ENCODE peak calls at places on chromosomes 6 and 20, in nine cellular contexts. H is pancreas, T is A673, S is MM.1S, Z is tibial artery, V is substantia nigra, Y is heart right ventricle, E is heart left ventricle, U is aorta. K is an unnamed sample.

GRCh38 chr20:18267815-18268214 is 20.5 kb upstream of the ZNF133 start:
- DNase-seq in H (no peak), T (peak; percentile 12), S (no peak), Z (no peak), V (no peak), Y (no peak), E (no peak), U (no peak), K (no peak)

GRCh38 chr6:152651986-152652385 is 14.8 kb upstream of the SYNE1 start:
- DNase-seq in H (no peak), T (no peak), S (no peak), Z (no peak), V (no peak), Y (no peak), E (no peak), U (no peak), K (no peak)

GRCh38 chr20:40809361-40809760 is 120.3 kb upstream of the MAFB start:
- DNase-seq in H (no peak), T (no peak), S (no peak), Z (no peak), V (no peak), Y (no peak), E (no peak), U (no peak), K (no peak)

GRCh38 chr6:38413097-38413800 is 226.5 kb downstream of the BTBD9 start:
- DNase-seq in H (no peak), T (no peak), S (no peak), Z (no peak), V (no peak), Y (no peak), E (peak; percentile 29), U (no peak), K (peak; percentile 14)

GRCh38 chr6:156175971-156176421 is 601.2 kb upstream of the ARID1B start:
- DNase-seq in H (peak; percentile 17), T (peak; percentile 52), S (no peak), Z (no peak), V (no peak), Y (peak; percentile 53), E (peak; percentile 62), U (no peak), K (peak; percentile 33)

GRCh38 chr6:97078791-97079190 is 154.3 kb downstream of the KLHL32 start:
- DNase-seq in H (no peak), T (no peak), S (no peak), Z (no peak), V (no peak), Y (no peak), E (no peak), U (no peak), K (no peak)

GRCh38 chr20:7989379-7989778 is 30.2 kb downstream of the TMX4 start:
- DNase-seq in H (no peak), T (no peak), S (no peak), Z (no peak), V (no peak), Y (no peak), E (no peak), U (no peak), K (no peak)

GRCh38 chr6:161301338-161301737 is 27.5 kb upstream of the AGPAT4 start:
- DNase-seq in H (no peak), T (no peak), S (no peak), Z (peak; percentile 35), V (no peak), Y (no peak), E (no peak), U (no peak), K (peak; percentile 34)

GRCh38 chr6:2799936-2800527 is 34.8 kb downstream of the WRNIP1 start:
- DNase-seq in H (no peak), T (peak; percentile 92), S (no peak), Z (no peak), V (no peak), Y (no peak), E (no peak), U (no peak), K (no peak)

GRCh38 chr6:109340811-109341210 is 41.5 kb downstream of the CD164 start:
- DNase-seq in H (no peak), T (no peak), S (no peak), Z (no peak), V (no peak), Y (no peak), E (no peak), U (no peak), K (no peak)

GRCh38 chr6:109339906-109340678 is 42.2 kb downstream of the CD164 start:
- DNase-seq in H (peak; percentile 66), T (no peak), S (no peak), Z (no peak), V (no peak), Y (no peak), E (no peak), U (no peak), K (no peak)

GRCh38 chr6:109332748-109333147 is 49.5 kb downstream of the CD164 start:
- DNase-seq in H (no peak), T (no peak), S (no peak), Z (no peak), V (no peak), Y (no peak), E (no peak), U (no peak), K (no peak)

DNA sequence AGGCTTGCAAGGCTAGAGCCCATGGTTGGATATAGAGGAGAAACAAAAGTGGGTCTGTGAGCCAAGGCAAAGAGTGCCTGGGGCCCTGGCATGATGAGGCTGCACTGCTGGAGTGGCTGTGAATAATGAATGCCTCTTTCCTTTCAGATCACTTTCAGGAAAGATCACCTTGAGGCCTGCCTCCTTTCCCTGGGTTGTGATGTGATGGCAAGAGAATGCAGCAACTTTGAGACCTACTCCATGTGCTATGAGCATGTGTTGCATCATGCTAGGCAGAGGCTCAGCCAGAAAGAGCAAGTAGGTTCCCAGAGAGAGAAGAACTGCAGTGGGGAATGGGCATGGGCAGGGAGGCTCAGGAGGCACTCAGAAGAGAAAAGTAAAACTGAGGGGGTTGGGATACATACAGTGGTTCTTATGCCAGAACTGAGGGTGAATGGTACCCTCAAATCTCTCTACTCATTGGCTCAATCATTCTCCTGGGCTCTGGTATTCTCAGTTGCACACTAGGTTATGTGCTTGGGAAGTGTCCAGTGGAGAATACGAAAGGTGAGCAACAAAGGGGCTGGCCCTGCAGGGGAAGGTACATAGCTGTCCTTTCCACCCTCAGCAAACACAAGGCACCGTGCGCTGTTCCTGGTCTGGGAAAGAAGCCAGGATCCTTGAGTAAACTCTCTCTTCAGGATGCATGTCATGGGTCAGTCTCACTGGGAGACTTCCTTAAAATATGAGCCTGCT is 45.9 kb downstream of the CD164 start:
- DNase-seq in H (peak; percentile 67), T (no peak), S (no peak), Z (peak; percentile 25), V (no peak), Y (no peak), E (no peak), U (no peak), K (no peak)
- H3K27ac ChIP-seq in H (no peak overlapping the region), T (no peak overlapping the region), S (no peak overlapping the region), Z (no peak overlapping the region), V (no peak overlapping the region), Y (no peak overlapping the region), E (no peak overlapping the region), U (no peak overlapping the region), K (no peak overlapping the region)

GRCh38 chr6:43733471-43734293 is 36.3 kb upstream of the VEGFA start:
- DNase-seq in H (no peak), T (no peak), S (peak; percentile 19), Z (no peak), V (no peak), Y (no peak), E (no peak), U (no peak), K (no peak)
- H3K27ac ChIP-seq in H (no peak overlapping the region), T (no peak overlapping the region), S (no peak overlapping the region), Z (no peak overlapping the region), V (no peak overlapping the region), Y (no peak overlapping the region), E (no peak overlapping the region), U (no peak overlapping the region), K (no peak overlapping the region)

GRCh38 chr6:124870611-124871201 is 91.5 kb upstream of the RNF217 start:
- DNase-seq in H (no peak), T (peak; percentile 46), S (no peak), Z (no peak), V (no peak), Y (no peak), E (no peak), U (no peak), K (no peak)
- H3K27ac ChIP-seq in H (no peak overlapping the region), T (no peak overlapping the region), S (no peak overlapping the region), Z (no peak overlapping the region), V (no peak overlapping the region), Y (no peak overlapping the region), E (no peak overlapping the region), U (no peak overlapping the region), K (no peak overlapping the region)

DNA sequence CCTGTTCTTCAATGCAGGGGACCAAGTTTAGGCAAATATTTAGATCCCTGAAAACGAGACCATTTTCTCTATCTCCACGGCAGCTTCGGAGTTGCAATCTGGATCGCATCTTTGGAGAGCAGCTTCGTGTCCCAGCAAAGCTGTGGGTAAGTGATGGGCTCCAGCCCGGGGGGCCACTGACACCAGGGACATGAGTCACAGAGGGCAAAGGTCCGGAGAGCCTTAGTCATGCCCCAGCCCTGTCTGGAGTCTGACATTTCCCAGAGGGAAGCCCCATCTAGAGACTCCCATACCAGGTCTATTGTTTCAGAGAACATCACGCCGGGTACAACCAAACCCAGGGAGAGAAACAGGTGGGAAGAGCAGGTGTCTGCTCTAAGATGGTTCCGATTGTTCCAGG is 95.9 kb downstream of the NFATC2 start:
- DNase-seq in H (no peak), T (peak; percentile 29), S (no peak), Z (peak; percentile 40), V (no peak), Y (no peak), E (peak; percentile 70), U (no peak), K (no peak)
- H3K27ac ChIP-seq in H (no peak overlapping the region), T (no peak overlapping the region), S (no peak overlapping the region), Z (peak overlapping the region; percentile 8), V (no peak overlapping the region), Y (no peak overlapping the region), E (no peak overlapping the region), U (no peak overlapping the region), K (no peak overlapping the region)

GRCh38 chr20:59945175-59945574 is 5.0 kb downstream of the FAM217B start:
- DNase-seq in H (no peak), T (peak; percentile 14), S (no peak), Z (no peak), V (no peak), Y (no peak), E (no peak), U (no peak), K (no peak)
- H3K27ac ChIP-seq in H (no peak overlapping the region), T (peak overlapping the region; percentile 53), S (no peak overlapping the region), Z (no peak overlapping the region), V (no peak overlapping the region), Y (no peak overlapping the region), E (no peak overlapping the region), U (no peak overlapping the region), K (no peak overlapping the region)

GRCh38 chr6:42366011-42366705 is 85.6 kb downstream of the TRERF1 start:
- DNase-seq in H (no peak), T (no peak), S (peak; percentile 69), Z (no peak), V (no peak), Y (no peak), E (no peak), U (no peak), K (no peak)
- H3K27ac ChIP-seq in H (no peak overlapping the region), T (no peak overlapping the region), S (peak overlapping the region; percentile 96), Z (no peak overlapping the region), V (no peak overlapping the region), Y (peak overlapping the region; percentile 9), E (no peak overlapping the region), U (no peak overlapping the region), K (no peak overlapping the region)

DNA sequence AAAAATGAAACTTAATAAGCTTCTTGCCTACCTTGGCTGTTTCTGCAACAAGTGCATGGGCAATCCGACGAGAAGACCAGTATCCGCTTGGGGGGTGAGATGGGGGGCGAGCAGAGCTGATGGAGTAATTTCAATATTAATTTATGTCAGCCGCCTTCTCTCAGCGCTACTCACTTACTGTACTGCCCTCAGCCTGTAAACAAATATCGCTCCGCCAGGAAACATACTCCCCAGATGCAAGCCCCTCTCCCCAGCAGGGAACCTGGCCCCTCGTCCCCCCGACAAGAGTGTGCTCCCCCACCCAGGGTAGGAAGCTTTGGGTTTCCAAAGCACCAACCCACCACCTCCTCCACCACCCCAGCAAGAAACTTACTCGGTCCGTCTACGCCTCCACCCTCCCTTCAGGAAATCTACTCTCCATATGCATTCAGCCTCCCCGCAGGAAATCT is 556 bp downstream of the TRERF1 start:
- DNase-seq in H (no peak), T (no peak), S (peak; percentile 12), Z (no peak), V (no peak), Y (no peak), E (no peak), U (no peak), K (no peak)
- H3K27ac ChIP-seq in H (no peak overlapping the region), T (peak overlapping the region; percentile 72), S (peak overlapping the region; percentile 55), Z (peak overlapping the region; percentile 85), V (peak overlapping the region; percentile 21), Y (peak overlapping the region; percentile 88), E (peak overlapping the region; percentile 77), U (no peak overlapping the region), K (no peak overlapping the region)